ENCODE peak calls at places on chromosomes 7 and 10, in four cellular contexts. V is tibial nerve, K is suprapubic skin, J is testis. F is an unnamed sample.

GRCh38 chr10:103442031-103442461 is 10.1 kb downstream of the CALHM2 start:
- DNase-seq in V (peak; percentile 11), K (no peak), J (peak; percentile 76), F (peak; percentile 52)

GRCh38 chr7:37901890-37902524 is 14.6 kb downstream of the SFRP4 start:
- DNase-seq in V (no peak), K (no peak), J (no peak), F (no peak)

GRCh38 chr7:94656925-94657731 is 1.2 kb upstream of the SGCE start:
- DNase-seq in V (no peak), K (no peak), J (peak; percentile 22), F (no peak)

GRCh38 chr10:88902328-88902789 is 22.3 kb downstream of the STAMBPL1 start:
- DNase-seq in V (no peak), K (no peak), J (no peak), F (no peak)

GRCh38 chr7:3943265-3943664 is 642.2 kb downstream of the SDK1 start:
- DNase-seq in V (no peak), K (no peak), J (no peak), F (no peak)

GRCh38 chr10:69279110-69279509 is 814 bp downstream of the HK1 start:
- DNase-seq in V (no peak), K (peak; percentile 16), J (no peak), F (no peak)

GRCh38 chr7:6520163-6520981 is 30.9 kb downstream of the GRID2IP start:
- DNase-seq in V (no peak), K (no peak), J (no peak), F (no peak)

GRCh38 chr10:47036771-47037170 is 125.5 kb downstream of the PTPN20 start:
- DNase-seq in V (no peak), K (no peak), J (no peak), F (no peak)

GRCh38 chr10:21740989-21741388 is 207.0 kb downstream of the MLLT10 start:
- DNase-seq in V (no peak), K (no peak), J (no peak), F (no peak)

GRCh38 chr7:150830957-150831356 is 21.4 kb upstream of the AOC1 start:
- DNase-seq in V (no peak), K (no peak), J (no peak), F (no peak)

GRCh38 chr7:88072036-88072714 is 138.1 kb downstream of the ADAM22 start:
- DNase-seq in V (no peak), K (no peak), J (no peak), F (no peak)

GRCh38 chr7:42858570-42858969 is 53.3 kb downstream of the C7orf25 start:
- DNase-seq in V (no peak), K (no peak), J (no peak), F (no peak)

GRCh38 chr7:7812112-7812511 is 93.7 kb upstream of the RPA3 start:
- DNase-seq in V (no peak), K (no peak), J (no peak), F (no peak)

GRCh38 chr10:122326385-122326784 is 48.1 kb upstream of the PLEKHA1 start:
- DNase-seq in V (no peak), K (no peak), J (no peak), F (no peak)

GRCh38 chr7:22860784-22861482 is 38.3 kb upstream of the TOMM7 start:
- DNase-seq in V (no peak), K (no peak), J (peak; percentile 34), F (no peak)
- TF ChIP-seq POLR2A in V (no peak), K (no peak), J (no peak), F (no peak)

GRCh38 chr7:158541330-158542010 is 46.2 kb downstream of the PTPRN2 start:
- DNase-seq in V (no peak), K (no peak), J (no peak), F (no peak)

GRCh38 chr7:158544708-158545107 is 42.9 kb downstream of the PTPRN2 start:
- DNase-seq in V (no peak), K (no peak), J (no peak), F (no peak)

GRCh38 chr7:158543840-158544239 is 43.8 kb downstream of the PTPRN2 start:
- DNase-seq in V (no peak), K (no peak), J (no peak), F (no peak)

GRCh38 chr7:158542651-158543400 is 44.8 kb downstream of the PTPRN2 start:
- DNase-seq in V (no peak), K (no peak), J (no peak), F (no peak)

DNA sequence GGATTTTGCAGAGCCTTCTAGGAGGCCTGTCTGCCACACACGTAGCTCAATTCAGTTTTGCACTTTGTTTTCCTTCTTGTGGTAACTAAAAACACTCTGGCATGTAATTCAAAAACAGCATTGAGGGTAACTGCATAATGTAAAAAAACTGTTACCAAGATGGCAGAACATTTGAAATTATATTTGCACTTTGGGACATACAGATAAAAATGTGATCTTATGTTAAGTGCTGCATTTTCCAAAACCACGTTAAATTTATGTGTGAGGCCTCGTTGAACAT is 44.3 kb downstream of the PTPRN2 start:
- DNase-seq in V (no peak), K (no peak), J (no peak), F (no peak)
- H3K9me3 ChIP-seq in V (no peaks in the 10 kb centered on the region), K (no peaks in the 10 kb centered on the region), J (no peaks in the 10 kb centered on the region), F (no peaks in the 10 kb centered on the region)

GRCh38 chr10:91536101-91536500 is 96.8 kb downstream of the PPP1R3C start:
- DNase-seq in V (peak; percentile 17), K (no peak), J (peak; percentile 75), F (no peak)

GRCh38 chr10:91537614-91538383 is 95.1 kb downstream of the PPP1R3C start:
- DNase-seq in V (no peak), K (no peak), J (no peak), F (no peak)

GRCh38 chr10:91540714-91541113 is 92.2 kb downstream of the PPP1R3C start:
- DNase-seq in V (no peak), K (no peak), J (no peak), F (no peak)

GRCh38 chr10:91539930-91540329 is 92.9 kb downstream of the PPP1R3C start:
- DNase-seq in V (no peak), K (no peak), J (no peak), F (no peak)

DNA sequence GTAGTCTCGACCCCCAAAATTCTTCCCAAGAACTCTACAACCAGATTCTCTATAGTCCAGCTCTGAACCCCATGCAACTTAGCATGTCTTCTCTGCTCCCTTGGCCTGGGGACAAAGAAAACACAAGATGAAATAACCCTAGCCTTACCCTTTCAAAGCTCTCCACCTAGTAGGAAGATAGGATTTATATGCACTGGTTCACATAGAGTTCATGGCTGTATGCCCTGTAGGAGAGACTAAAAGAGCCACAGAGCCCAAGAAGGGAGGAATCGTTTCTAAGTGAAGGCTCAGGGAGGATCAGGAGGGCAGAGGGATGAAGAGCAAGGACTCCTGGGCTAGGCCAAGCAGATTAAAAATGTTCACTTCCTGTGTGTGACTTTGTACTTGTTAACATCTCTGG is 96.1 kb downstream of the PPP1R3C start:
- DNase-seq in V (no peak), K (no peak), J (no peak), F (no peak)
- TF ChIP-seq POLR2A in V (no peak), K (no peak), J (no peak), F (no peak)

DNA sequence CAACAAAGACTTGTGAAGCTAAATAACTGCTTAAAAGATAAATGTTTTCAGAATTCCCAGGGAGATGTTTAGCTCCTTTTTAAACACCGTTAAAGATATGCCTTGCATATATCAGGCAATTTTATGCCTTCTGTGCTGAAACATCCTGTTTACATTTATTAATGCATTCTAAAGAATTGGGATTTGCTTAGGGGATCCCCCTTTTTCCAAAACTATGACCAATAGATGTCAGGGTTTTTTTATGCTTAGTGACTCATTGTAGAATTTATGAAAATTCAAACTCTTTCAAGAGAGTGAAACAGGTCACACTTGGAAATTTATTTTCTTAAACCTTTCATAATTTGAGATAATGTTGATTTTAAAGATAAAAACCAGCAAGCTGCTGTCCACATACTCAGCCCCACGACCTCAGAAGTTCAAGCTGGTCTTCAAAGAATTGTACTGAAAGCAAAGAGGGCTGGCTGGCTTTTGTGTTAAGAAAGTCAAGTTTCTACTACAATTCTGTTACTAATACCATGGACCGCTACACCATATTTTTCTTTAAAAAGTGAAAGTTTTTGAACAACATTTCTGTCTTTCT is 411.8 kb downstream of the ETV1 start:
- DNase-seq in V (no peak), K (no peak), J (no peak), F (no peak)
- H3K9me3 ChIP-seq in V (no peaks in the 10 kb centered on the region), K (no peaks in the 10 kb centered on the region), J (no peaks in the 10 kb centered on the region), F (no peaks in the 10 kb centered on the region)

GRCh38 chr10:8510471-8510870 is 456.0 kb downstream of the GATA3 start:
- DNase-seq in V (no peak), K (no peak), J (no peak), F (no peak)

GRCh38 chr10:8504436-8504977 is 450.0 kb downstream of the GATA3 start:
- DNase-seq in V (no peak), K (no peak), J (no peak), F (no peak)

GRCh38 chr10:8513155-8514147 is 459.0 kb downstream of the GATA3 start:
- DNase-seq in V (no peak), K (no peak), J (no peak), F (no peak)

GRCh38 chr10:8511026-8511425 is 456.5 kb downstream of the GATA3 start:
- DNase-seq in V (no peak), K (no peak), J (no peak), F (no peak)

GRCh38 chr10:8508882-8509281 is 454.4 kb downstream of the GATA3 start:
- DNase-seq in V (no peak), K (no peak), J (no peak), F (no peak)
- TF ChIP-seq POLR2A in V (no peak), K (no peak), J (no peak), F (no peak)

GRCh38 chr7:158150234-158150633 is 437.4 kb downstream of the PTPRN2 start:
- DNase-seq in V (no peak), K (no peak), J (no peak), F (no peak)
- H3K9me3 ChIP-seq in V (no peaks in the 10 kb centered on the region), K (no peaks in the 10 kb centered on the region), J (no peaks in the 10 kb centered on the region), F (no peaks in the 10 kb centered on the region)

GRCh38 chr7:105487559-105488218 is 34.4 kb downstream of the PUS7 start:
- DNase-seq in V (no peak), K (no peak), J (no peak), F (no peak)
- TF ChIP-seq POLR2A in V (no peak), K (no peak), J (no peak), F (no peak)